ENCODE peak calls at places on chromosomes 13 and 19, in ten cellular contexts. K, N, X, U, L, V, P, H, E and C are unnamed samples.

GRCh38 chr13:19927117-19927734 is 31.3 kb upstream of the ZMYM2 start:
- DNase-seq in K (peak), N (no peak), X (no peak), U (peak), L (peak), V (no peak), P (peak), H (no peak), E (peak), C (no peak)

GRCh38 chr19:50173144-50173543 is 10.1 kb upstream of the IZUMO2 start:
- DNase-seq in K (no peak), N (peak), X (no peak), U (no peak), L (no peak), V (no peak), P (no peak), H (no peak), E (no peak), C (no peak)

GRCh38 chr13:81320516-81320915 is 979.6 kb upstream of the SPRY2 start:
- DNase-seq in K (no peak), N (no peak), X (no peak), U (no peak), L (no peak), V (no peak), P (no peak), H (no peak), E (no peak), C (no peak)

GRCh38 chr19:19321143-19321577 is 531 bp downstream of the MAU2 start:
- DNase-seq in K (peak), N (no peak), X (no peak), U (peak), L (peak), V (no peak), P (peak), H (no peak), E (peak), C (no peak)

GRCh38 chr13:42215578-42216421 is 56.2 kb upstream of the AKAP11 start:
- DNase-seq in K (peak), N (peak), X (no peak), U (peak), L (peak), V (no peak), P (peak), H (no peak), E (no peak), C (no peak)

GRCh38 chr19:43607238-43608205 is 4.4 kb upstream of the SRRM5 start:
- DNase-seq in K (no peak), N (no peak), X (no peak), U (no peak), L (no peak), V (no peak), P (no peak), H (no peak), E (no peak), C (no peak)

GRCh38 chr19:41934849-41935374 is 6.7 kb upstream of the ERFL start:
- DNase-seq in K (peak), N (peak), X (peak), U (peak), L (peak), V (peak), P (no peak), H (peak), E (peak), C (no peak)

GRCh38 chr13:87953381-87953780 is 282.2 kb downstream of the SLITRK5 start:
- DNase-seq in K (no peak), N (no peak), X (no peak), U (no peak), L (no peak), V (no peak), P (no peak), H (no peak), E (no peak), C (no peak)

GRCh38 chr13:91142572-91142971 is 204.9 kb upstream of the MIR17HG start:
- DNase-seq in K (peak), N (no peak), X (no peak), U (no peak), L (no peak), V (no peak), P (peak), H (no peak), E (no peak), C (no peak)

GRCh38 chr19:35409191-35409590 is 38.3 kb downstream of the GPR42 start:
- DNase-seq in K (no peak), N (peak), X (no peak), U (no peak), L (no peak), V (no peak), P (no peak), H (no peak), E (no peak), C (no peak)

DNA sequence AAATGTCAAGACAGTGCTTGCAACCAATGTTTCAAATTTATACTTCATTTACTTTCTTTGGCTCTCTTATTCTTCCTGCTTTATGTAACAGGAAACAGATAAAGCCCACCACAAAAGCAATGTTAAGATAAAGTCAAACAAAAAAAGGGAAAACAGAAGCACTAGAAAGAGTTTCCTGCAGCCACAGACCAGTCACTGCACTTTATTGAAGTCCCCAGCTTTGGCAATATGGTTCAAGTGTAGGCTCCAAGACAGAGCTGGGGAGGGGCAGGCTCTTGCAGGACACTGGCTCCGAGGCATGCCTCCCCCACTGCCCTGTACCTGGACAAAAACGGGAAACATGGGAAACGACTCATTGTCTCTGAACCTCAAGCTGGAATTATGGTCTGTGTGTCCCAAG is 15.3 kb upstream of the CDC16 start:
- DNase-seq in K (no peak), N (no peak), X (no peak), U (no peak), L (no peak), V (no peak), P (no peak), H (no peak), E (no peak), C (no peak)
- H3K27ac ChIP-seq in K (no peak), N (no peak), X (no peak), U (no peak), L (no peak), V (no peak), P (no peak), H (no peak), E (no peak), C (no peak)

GRCh38 chr13:51770681-51771417 is 33.1 kb downstream of the DHRS12 start:
- DNase-seq in K (no peak), N (no peak), X (no peak), U (no peak), L (no peak), V (no peak), P (no peak), H (no peak), E (no peak), C (no peak)
- H3K27ac ChIP-seq in K (no peak), N (no peak), X (peak), U (no peak), L (no peak), V (peak), P (no peak), H (no peak), E (no peak), C (peak)

GRCh38 chr19:3065675-3066357 is 3.5 kb upstream of the TLE5 start:
- DNase-seq in K (no peak), N (peak), X (no peak), U (no peak), L (no peak), V (no peak), P (no peak), H (no peak), E (no peak), C (no peak)
- H3K27ac ChIP-seq in K (no peak), N (no peak), X (no peak), U (no peak), L (no peak), V (no peak), P (no peak), H (no peak), E (peak), C (no peak)

DNA sequence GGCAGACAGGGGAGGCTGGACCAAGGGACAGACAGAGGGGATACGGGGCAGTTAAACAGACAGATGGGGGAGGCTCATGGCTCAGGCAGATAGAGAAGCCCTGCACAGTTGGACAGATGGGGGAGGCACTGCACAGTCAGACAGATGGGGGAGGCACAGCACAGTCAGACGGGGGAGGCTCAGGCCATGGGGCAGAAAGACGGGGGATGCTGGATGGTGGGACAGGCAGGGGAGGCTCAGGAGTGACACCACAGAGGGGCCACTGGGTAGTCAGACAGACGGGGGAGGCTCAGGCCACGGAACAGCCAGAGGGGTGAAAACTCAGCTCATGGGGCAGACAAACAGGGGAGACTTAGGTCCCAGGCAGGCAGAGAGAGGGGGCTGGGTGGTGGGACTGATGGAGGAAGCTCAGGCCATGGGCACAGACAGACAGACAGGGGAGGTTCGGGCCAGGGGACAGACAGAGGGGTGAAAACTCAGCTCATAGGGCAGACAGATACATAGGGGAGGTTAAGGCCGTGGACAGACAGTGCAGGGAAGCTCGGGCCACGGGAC is 886 bp downstream of the MFSD12 start:
- DNase-seq in K (no peak), N (no peak), X (no peak), U (no peak), L (no peak), V (no peak), P (no peak), H (no peak), E (no peak), C (no peak)
- H3K27ac ChIP-seq in K (peak), N (peak), X (peak), U (no peak), L (no peak), V (peak), P (peak), H (peak), E (peak), C (no peak)

GRCh38 chr19:45789035-45789786 is 3.4 kb downstream of the DMWD start:
- DNase-seq in K (no peak), N (no peak), X (no peak), U (no peak), L (no peak), V (no peak), P (no peak), H (no peak), E (no peak), C (no peak)

GRCh38 chr19:45792482-45793177 is at the start of gene DMWD:
- DNase-seq in K (peak), N (peak), X (peak), U (peak), L (peak), V (peak), P (peak), H (peak), E (peak), C (peak)

GRCh38 chr19:45790942-45791341 is 1.7 kb downstream of the DMWD start:
- DNase-seq in K (no peak), N (peak), X (no peak), U (no peak), L (no peak), V (no peak), P (no peak), H (no peak), E (no peak), C (no peak)

GRCh38 chr19:45793178-45793564 is 526 bp upstream of the DMWD start:
- DNase-seq in K (no peak), N (no peak), X (no peak), U (no peak), L (no peak), V (no peak), P (no peak), H (no peak), E (no peak), C (no peak)

DNA sequence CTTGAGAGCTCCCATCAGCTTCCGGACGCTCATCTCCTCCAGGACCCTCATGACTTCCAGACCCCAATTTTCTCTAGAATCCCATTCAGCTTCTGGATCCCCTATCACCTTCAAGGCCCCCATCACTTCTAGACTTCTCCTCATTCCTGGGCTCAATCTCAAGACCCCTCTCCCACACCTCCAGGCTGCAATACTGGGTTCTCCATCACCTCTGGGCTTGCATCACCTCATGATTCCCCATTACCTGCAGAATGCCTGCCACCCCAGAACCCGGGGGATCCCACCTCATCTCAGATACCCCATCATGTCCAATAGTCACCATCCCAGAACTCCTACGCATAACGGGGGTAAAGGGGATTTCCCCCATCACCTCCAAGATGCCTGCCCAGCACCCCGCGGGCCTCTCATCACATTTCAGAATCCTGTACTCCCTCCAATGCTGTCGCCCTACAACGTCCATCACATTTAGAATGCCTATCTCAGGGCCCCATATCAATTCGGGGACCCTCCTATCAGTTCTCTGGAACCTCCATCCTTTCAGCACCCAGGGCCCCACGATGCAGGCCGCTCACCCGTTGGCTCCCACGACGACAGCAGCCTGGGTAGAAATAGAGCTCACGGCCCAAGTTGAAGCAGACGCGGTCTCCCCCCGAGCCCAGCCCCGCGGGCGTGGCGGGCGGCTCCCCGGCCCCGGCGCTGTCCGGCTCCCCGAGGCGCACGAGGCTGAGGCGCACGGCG is 732 bp downstream of the DMWD start:
- DNase-seq in K (no peak), N (no peak), X (no peak), U (no peak), L (no peak), V (no peak), P (no peak), H (no peak), E (no peak), C (no peak)
- H3K27ac ChIP-seq in K (peak), N (peak), X (peak), U (no peak), L (no peak), V (peak), P (peak), H (no peak), E (peak), C (peak)

GRCh38 chr19:15198006-15198356 is 2.8 kb downstream of the NOTCH3 start:
- DNase-seq in K (no peak), N (no peak), X (no peak), U (no peak), L (no peak), V (no peak), P (no peak), H (no peak), E (no peak), C (no peak)

GRCh38 chr19:15196683-15197005 is 4.2 kb downstream of the NOTCH3 start:
- DNase-seq in K (no peak), N (no peak), X (no peak), U (no peak), L (no peak), V (no peak), P (no peak), H (no peak), E (no peak), C (no peak)

GRCh38 chr19:15199219-15199651 is 1.6 kb downstream of the NOTCH3 start:
- DNase-seq in K (no peak), N (no peak), X (no peak), U (no peak), L (no peak), V (no peak), P (no peak), H (no peak), E (no peak), C (no peak)

GRCh38 chr19:15195987-15196682 is 4.7 kb downstream of the NOTCH3 start:
- DNase-seq in K (peak), N (peak), X (peak), U (peak), L (peak), V (no peak), P (peak), H (no peak), E (no peak), C (no peak)

DNA sequence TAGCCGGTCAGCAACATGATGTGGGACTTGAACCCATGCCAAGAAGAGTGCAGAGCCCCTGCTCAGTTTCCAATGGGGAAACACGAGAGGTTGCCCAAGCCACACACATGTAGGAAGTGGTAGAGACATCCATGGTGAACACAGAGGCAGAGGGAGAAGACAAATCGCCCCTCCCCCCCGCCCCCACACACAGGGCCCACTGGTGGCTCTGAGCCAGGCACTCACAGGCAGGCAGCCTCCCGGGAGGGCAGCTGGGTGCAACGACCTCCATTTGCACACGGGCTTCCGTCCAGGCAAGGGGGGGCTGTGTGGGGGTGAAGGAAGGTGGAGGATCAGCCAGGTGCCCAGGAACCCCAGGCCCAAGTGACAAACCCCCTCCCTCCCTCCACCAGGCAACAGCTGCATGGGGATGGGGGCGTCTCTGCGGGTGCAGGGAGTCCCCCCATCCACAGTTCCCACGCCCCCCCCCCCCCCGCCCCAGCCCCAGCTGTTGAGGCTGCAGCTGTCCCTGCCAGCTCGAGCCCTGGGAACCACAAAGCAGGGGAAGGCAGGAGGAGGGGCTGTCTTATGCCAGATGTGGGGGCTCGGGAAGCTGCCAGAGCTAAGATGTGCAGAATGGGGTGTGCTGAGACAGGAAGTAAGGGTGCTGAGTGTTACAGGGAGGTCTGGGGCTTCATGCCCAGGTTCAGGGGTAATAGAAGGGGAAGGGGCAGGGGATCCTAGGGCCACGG is 3.4 kb downstream of the NOTCH3 start:
- DNase-seq in K (no peak), N (no peak), X (no peak), U (no peak), L (no peak), V (no peak), P (no peak), H (no peak), E (no peak), C (no peak)
- H3K27ac ChIP-seq in K (no peak), N (no peak), X (no peak), U (no peak), L (peak), V (peak), P (no peak), H (no peak), E (peak), C (no peak)

DNA sequence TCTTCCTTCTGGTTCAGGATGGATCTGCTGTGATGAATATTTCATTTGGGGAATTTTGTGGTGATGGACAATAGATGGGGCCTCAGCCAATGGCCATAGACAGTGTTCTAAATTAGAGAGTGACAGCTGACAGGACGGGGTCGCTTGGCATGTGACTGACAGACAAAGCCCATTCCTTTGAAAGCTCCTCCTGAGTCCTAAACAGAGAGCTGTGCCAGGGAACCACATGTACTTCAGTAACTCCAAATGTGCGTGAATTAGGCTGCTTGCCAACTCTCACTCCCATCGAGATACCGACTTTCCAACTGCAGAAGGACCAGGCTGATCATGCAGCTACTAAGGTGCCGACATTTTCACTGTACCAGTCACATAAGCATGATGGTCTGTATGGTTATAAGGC is 187.7 kb downstream of the SHISA2 start:
- DNase-seq in K (no peak), N (no peak), X (no peak), U (no peak), L (no peak), V (no peak), P (no peak), H (no peak), E (no peak), C (no peak)
- H3K27ac ChIP-seq in K (no peak), N (no peak), X (no peak), U (no peak), L (no peak), V (no peak), P (no peak), H (no peak), E (no peak), C (no peak)

DNA sequence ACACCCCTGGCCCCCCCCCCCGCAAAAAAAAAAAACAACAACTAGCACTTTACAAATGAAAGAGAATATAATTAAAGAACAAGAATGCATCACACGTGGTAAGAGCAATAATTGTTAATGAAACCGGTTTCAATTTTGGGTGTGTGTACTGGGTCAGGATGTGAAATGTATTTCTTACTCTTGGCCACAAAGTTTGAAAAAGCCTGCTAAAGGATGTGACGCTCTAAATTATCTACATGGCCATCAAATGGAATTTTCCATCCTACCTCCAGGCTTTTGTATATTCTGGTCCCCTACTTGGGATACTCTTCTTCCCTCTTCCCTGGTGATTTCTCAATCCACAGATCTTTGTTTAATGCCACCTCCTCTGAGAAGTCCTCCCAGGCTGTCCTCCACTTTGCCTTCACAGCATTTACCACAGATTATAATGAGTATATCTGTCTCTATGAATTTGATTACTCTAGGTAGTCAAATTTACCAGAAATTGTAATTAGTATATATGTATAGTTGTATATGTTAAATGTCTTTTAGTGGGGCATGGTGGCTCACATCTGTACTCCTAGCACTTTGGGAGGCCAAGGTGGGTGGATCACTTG is 2.1 kb downstream of the SARS2 start:
- DNase-seq in K (no peak), N (no peak), X (no peak), U (no peak), L (no peak), V (no peak), P (no peak), H (no peak), E (no peak), C (no peak)
- H3K27ac ChIP-seq in K (no peak), N (no peak), X (peak), U (no peak), L (no peak), V (no peak), P (no peak), H (no peak), E (no peak), C (no peak)

DNA sequence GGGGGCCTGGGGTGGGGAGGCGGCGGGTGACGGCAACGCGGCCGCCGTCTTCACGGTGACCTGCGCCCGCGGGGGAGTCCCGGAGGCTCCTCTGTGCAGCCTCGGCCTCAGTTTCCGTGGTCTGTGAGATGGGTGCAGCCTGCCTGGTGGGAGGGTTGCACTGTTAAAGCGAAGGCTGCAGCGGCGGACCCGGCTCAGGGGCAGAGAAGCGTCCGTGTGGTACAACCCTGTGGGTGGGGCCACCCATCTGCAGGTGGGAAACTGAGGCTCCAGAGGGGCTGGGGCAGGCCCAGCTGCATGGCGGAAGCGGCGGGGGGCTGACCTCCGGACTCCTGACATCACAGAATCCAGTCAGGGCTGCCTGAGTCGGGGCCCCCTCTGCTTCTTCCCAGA is 473 bp downstream of the FGF22 start:
- DNase-seq in K (no peak), N (no peak), X (no peak), U (no peak), L (no peak), V (no peak), P (no peak), H (no peak), E (no peak), C (no peak)
- H3K27ac ChIP-seq in K (no peak), N (no peak), X (no peak), U (no peak), L (no peak), V (no peak), P (no peak), H (no peak), E (peak), C (no peak)